ENCODE peak calls at places on chromosomes 1 and 21, in four cellular contexts. G is A549, S is K562, I is H1. C is an unnamed sample.

GRCh38 chr1:30342535-30343141 is 380.7 kb downstream of the MATN1 start:
- DNase-seq in G (no peak), S (no peak), I (peak), C (no peak)

GRCh38 chr1:87833158-87833557 is 504.5 kb downstream of the LMO4 start:
- DNase-seq in G (no peak), I (no peak), S (peak), C (no peak)

GRCh38 chr1:8866792-8867415 is 11.6 kb downstream of the ENO1 start:
- DNase-seq in G (no peak), S (no peak), I (no peak), C (no peak)

GRCh38 chr21:35195232-35195631 is 146.1 kb upstream of the RUNX1 start:
- DNase-seq in I (no peak), G (peak), S (peak), C (no peak)

GRCh38 chr1:105838071-105838470 is 1218.4 kb upstream of the PRMT6 start:
- DNase-seq in I (no peak), S (no peak), G (no peak), C (no peak)

GRCh38 chr1:237873487-237873927 is 17.2 kb downstream of the ZP4 start:
- DNase-seq in I (peak), G (peak), S (no peak), C (no peak)

GRCh38 chr1:51445346-51446090 is 73.5 kb downstream of the EPS15 start:
- DNase-seq in S (no peak), I (no peak), G (no peak), C (no peak)

GRCh38 chr1:229855999-229856650 is 210.9 kb upstream of the GALNT2 start:
- DNase-seq in I (no peak), S (no peak), G (no peak), C (no peak)

GRCh38 chr1:33045814-33046213 is 9.1 kb upstream of the AK2 start:
- DNase-seq in I (no peak), G (no peak), S (peak), C (no peak)

GRCh38 chr21:39363607-39364555 is 15.0 kb upstream of the HMGN1 start:
- DNase-seq in S (peak), I (no peak), G (no peak), C (no peak)

GRCh38 chr1:85325920-85326319 is 49.5 kb upstream of the BCL10 start:
- DNase-seq in I (no peak), S (no peak), G (peak), C (peak)
- TF ChIP-seq RNF2 in I (no peak), S (no peak), G (no peak), C (no peak)

DNA sequence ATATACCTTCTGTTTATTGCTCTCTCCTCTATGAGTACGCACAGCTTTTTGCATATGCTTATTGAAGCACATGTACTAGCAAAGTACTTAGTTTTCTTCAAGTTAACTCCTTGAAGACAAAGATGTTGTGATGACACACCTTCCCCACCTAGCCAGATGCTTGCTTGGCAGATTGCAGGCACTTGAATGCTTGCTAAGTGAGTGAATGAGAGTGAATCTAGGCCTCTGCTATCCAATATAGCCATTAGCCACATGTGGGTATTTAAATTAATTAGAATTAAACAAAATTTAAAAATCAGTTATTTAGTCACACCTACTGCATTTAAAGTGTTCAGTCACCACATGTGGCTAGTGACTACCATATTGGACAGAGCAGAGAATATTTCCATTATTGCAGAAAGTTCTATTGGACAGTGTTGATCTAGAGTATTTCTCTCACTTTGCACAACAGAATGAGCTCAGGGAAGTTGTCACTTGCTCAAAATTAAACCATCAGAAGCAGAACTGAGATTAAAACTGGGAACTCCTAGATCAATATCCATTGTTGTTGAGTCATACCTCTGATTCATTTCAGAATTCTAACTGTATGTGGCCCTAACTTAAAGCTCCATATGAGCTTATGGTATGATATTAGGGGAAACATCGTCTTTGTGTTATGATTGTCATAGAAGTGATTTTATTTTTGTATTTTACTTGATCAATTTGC is 8.6 kb upstream of the EEIG2 start:
- DNase-seq in I (no peak), G (no peak), S (no peak), C (no peak)
- TF ChIP-seq RNF2 in I (no peak), G (no peak), S (no peak), C (no peak)

GRCh38 chr1:225460737-225461532 is 33.1 kb upstream of the LBR start:
- DNase-seq in S (no peak), I (no peak), G (no peak), C (no peak)
- TF ChIP-seq RNF2 in S (no peak), I (no peak), G (no peak), C (no peak)

GRCh38 chr21:33027401-33028185 is 1.9 kb downstream of the OLIG2 start:
- DNase-seq in I (peak), G (no peak), S (no peak), C (no peak)

GRCh38 chr21:33028271-33028670 is 2.5 kb downstream of the OLIG2 start:
- DNase-seq in G (no peak), I (no peak), S (no peak), C (no peak)

GRCh38 chr21:33029512-33029921 is 3.8 kb downstream of the OLIG2 start:
- DNase-seq in I (peak), S (no peak), G (no peak), C (no peak)

GRCh38 chr21:33029975-33030461 is 4.3 kb downstream of the OLIG2 start:
- DNase-seq in I (peak), S (no peak), G (no peak), C (no peak)

GRCh38 chr21:33028759-33029511 is 3.2 kb downstream of the OLIG2 start:
- DNase-seq in G (no peak), I (peak), S (no peak), C (no peak)
- TF ChIP-seq RNF2 in G (no peak), I (peak), S (no peak), C (no peak)